ENCODE peak calls at places on chromosome 18, in nine cellular contexts. T is NCI-H1092 treated with DMSO at 0.1 percent for 48 hours; G is G401; W is B cell; S is stromal cell of bone marrow; X is activated CD4-positive, alpha-beta T cell treated with anti-CD3 and anti-CD28 coated beads for 48 hours; V is naive thymus-derived CD8-positive, alpha-beta T cell; B is activated CD8-positive, alpha-beta memory T cell treated with anti-CD3 and anti-CD28 coated beads, Interleukin-2, amount 50 U/mL, for 48 hours; P is fibroblast of mammary gland. M is an unnamed sample.

GRCh38 chr18:46301081-46301480 is 196.9 kb downstream of the HAUS1 start:
- DNase-seq in P (no peak), X (no peak), T (no peak), G (no peak), W (no peak), S (no peak), B (no peak), V (no peak), M (no peak)

GRCh38 chr18:46754661-46755292 is 2.1 kb downstream of the ST8SIA5 start:
- DNase-seq in G (peak), X (no peak), B (no peak), T (peak), V (no peak), S (no peak), W (no peak), P (no peak), M (peak)

GRCh38 chr18:62925031-62925688 is 209.8 kb downstream of the PHLPP1 start:
- DNase-seq in W (no peak), T (no peak), S (no peak), G (peak), B (no peak), V (no peak), X (no peak), P (peak), M (no peak)

GRCh38 chr18:14086459-14087231 is 45.6 kb downstream of the ZNF519 start:
- DNase-seq in T (peak), G (peak), W (no peak), B (no peak), V (no peak), S (peak), P (peak), X (no peak), M (peak)

GRCh38 chr18:77051581-77052296 is 80.8 kb downstream of the MBP start:
- DNase-seq in V (no peak), B (no peak), W (no peak), G (no peak), T (no peak), S (no peak), X (no peak), P (no peak), M (no peak)

GRCh38 chr18:23994361-23994902 is 20.1 kb upstream of the TTC39C start:
- DNase-seq in T (peak), P (peak), W (no peak), G (peak), V (no peak), B (no peak), S (peak), X (no peak), M (no peak)

GRCh38 chr18:39380186-39380714 is 1814.7 kb upstream of the CELF4 start:
- DNase-seq in W (no peak), B (no peak), G (no peak), P (no peak), T (no peak), X (no peak), V (no peak), S (no peak), M (no peak)

GRCh38 chr18:77166523-77166922 is 33.9 kb upstream of the MBP start:
- DNase-seq in G (no peak), B (no peak), S (no peak), W (no peak), T (no peak), P (no peak), V (no peak), X (no peak), M (no peak)

GRCh38 chr18:57753063-57753462 is 50.1 kb downstream of the ATP8B1 start:
- DNase-seq in B (no peak), G (no peak), T (no peak), P (no peak), S (no peak), V (no peak), X (no peak), W (no peak), M (no peak)

GRCh38 chr18:50802133-50802532 is 17.7 kb downstream of the MRO start:
- DNase-seq in V (no peak), X (no peak), G (no peak), T (no peak), W (no peak), S (no peak), B (no peak), P (no peak), M (no peak)

GRCh38 chr18:63887424-63887823 is at the start of gene SERPINB2:
- DNase-seq in V (no peak), P (peak), W (no peak), X (no peak), B (no peak), T (no peak), S (no peak), G (no peak), M (no peak)

GRCh38 chr18:21191596-21192307 is 50.3 kb upstream of the GREB1L start:
- DNase-seq in X (peak), B (no peak), P (peak), G (peak), T (peak), W (no peak), V (no peak), S (peak), M (no peak)

M was measured in GM10248.